ENCODE peak calls at places on chromosome 10, in eight cellular contexts. I, Y, J, K, B, E, O and T are unnamed samples.

GRCh38 chr10:113273877-113274829 is 278.7 kb upstream of the HABP2 start:
- DNase-seq in I (no peak), Y (no peak), J (no peak), K (no peak), B (no peak), E (no peak), O (no peak), T (no peak)

GRCh38 chr10:99595770-99596465 is 24.3 kb downstream of the SLC25A28 start:
- DNase-seq in I (no peak), Y (no peak), J (peak; percentile 13), K (no peak), B (no peak), E (no peak), O (no peak), T (no peak)

GRCh38 chr10:116864436-116864835 is 15.1 kb downstream of the ENO4 start:
- DNase-seq in I (no peak), Y (no peak), J (no peak), K (no peak), B (no peak), E (no peak), O (no peak), T (no peak)

GRCh38 chr10:43865275-43866135 is 216.8 kb upstream of the ZNF32 start:
- DNase-seq in I (no peak), Y (no peak), J (no peak), K (peak; percentile 59), B (no peak), E (no peak), O (no peak), T (no peak)

GRCh38 chr10:31075434-31075833 is 43.8 kb upstream of the ZNF438 start:
- DNase-seq in I (no peak), Y (no peak), J (no peak), K (no peak), B (no peak), E (no peak), O (no peak), T (no peak)

GRCh38 chr10:71747808-71748523 is 25.4 kb downstream of the VSIR start:
- DNase-seq in I (no peak), Y (no peak), J (no peak), K (no peak), B (peak; percentile 52), E (no peak), O (no peak), T (peak; percentile 96)

GRCh38 chr10:113775681-113776294 is 24.3 kb downstream of the PLEKHS1 start:
- DNase-seq in I (peak; percentile 25), Y (no peak), J (no peak), K (no peak), B (no peak), E (no peak), O (no peak), T (no peak)

GRCh38 chr10:86179961-86180360 is 186.6 kb downstream of the GRID1 start:
- DNase-seq in I (no peak), Y (no peak), J (no peak), K (no peak), B (no peak), E (no peak), O (no peak), T (no peak)

GRCh38 chr10:110600487-110601101 is 33.1 kb downstream of the SMC3 start:
- DNase-seq in I (peak; percentile 27), Y (peak; percentile 87), J (peak; percentile 27), K (peak; percentile 49), B (no peak), E (no peak), O (peak; percentile 13), T (peak; percentile 80)

GRCh38 chr10:133260895-133261725 is 15.6 kb downstream of the ADAM8 start:
- DNase-seq in I (peak; percentile 73), Y (no peak), J (no peak), K (peak; percentile 83), B (no peak), E (no peak), O (peak; percentile 68), T (peak; percentile 84)

GRCh38 chr10:51327432-51327831 is 253.1 kb downstream of the PRKG1 start:
- DNase-seq in I (no peak), Y (no peak), J (no peak), K (no peak), B (no peak), E (no peak), O (no peak), T (no peak)

GRCh38 chr10:969473-970150 is 18.6 kb upstream of the GTPBP4 start:
- DNase-seq in I (no peak), Y (no peak), J (no peak), K (no peak), B (no peak), E (no peak), O (no peak), T (no peak)

GRCh38 chr10:58588673-58589265 is 76.1 kb downstream of the BICC1 start:
- DNase-seq in I (no peak), Y (no peak), J (no peak), K (no peak), B (no peak), E (peak; percentile 69), O (peak; percentile 36), T (peak; percentile 37)

GRCh38 chr10:66925896-66926719 is at the start of gene LRRTM3:
- DNase-seq in I (peak; percentile 47), Y (peak; percentile 77), J (peak; percentile 49), K (peak; percentile 64), B (peak; percentile 20), E (peak; percentile 61), O (peak; percentile 16), T (peak; percentile 75)

GRCh38 chr10:100347568-100348195 is 649 bp downstream of the SCD start:
- DNase-seq in I (no peak), Y (no peak), J (no peak), K (peak; percentile 41), B (no peak), E (no peak), O (peak; percentile 40), T (peak; percentile 61)

GRCh38 chr10:73910764-73911552 is at the start of gene PLAU:
- DNase-seq in I (no peak), Y (no peak), J (no peak), K (peak; percentile 86), B (no peak), E (peak; percentile 74), O (peak; percentile 86), T (peak; percentile 87)

GRCh38 chr10:103723557-103723956 is 131.8 kb downstream of the SH3PXD2A start:
- DNase-seq in I (no peak), Y (no peak), J (no peak), K (no peak), B (no peak), E (no peak), O (no peak), T (no peak)

GRCh38 chr10:119541459-119542356 is 811 bp downstream of the RGS10 start:
- DNase-seq in I (no peak), Y (no peak), J (no peak), K (no peak), B (no peak), E (peak; percentile 32), O (peak; percentile 26), T (no peak)

GRCh38 chr10:6612371-6612770 is 32.3 kb upstream of the PRKCQ start:
- DNase-seq in I (no peak), Y (no peak), J (no peak), K (no peak), B (no peak), E (no peak), O (no peak), T (no peak)

GRCh38 chr10:3497581-3497980 is 287.4 kb downstream of the KLF6 start:
- DNase-seq in I (no peak), Y (no peak), J (no peak), K (no peak), B (no peak), E (no peak), O (no peak), T (no peak)

GRCh38 chr10:3502606-3503005 is 282.4 kb downstream of the KLF6 start:
- DNase-seq in I (no peak), Y (no peak), J (no peak), K (no peak), B (no peak), E (no peak), O (no peak), T (no peak)

GRCh38 chr10:3503299-3503698 is 281.7 kb downstream of the KLF6 start:
- DNase-seq in I (no peak), Y (no peak), J (no peak), K (no peak), B (no peak), E (no peak), O (no peak), T (no peak)

GRCh38 chr10:3499120-3499519 is 285.9 kb downstream of the KLF6 start:
- DNase-seq in I (no peak), Y (no peak), J (no peak), K (no peak), B (no peak), E (no peak), O (no peak), T (no peak)

GRCh38 chr10:3500408-3500856 is 284.6 kb downstream of the KLF6 start:
- DNase-seq in I (peak; percentile 88), Y (no peak), J (no peak), K (no peak), B (no peak), E (peak; percentile 54), O (no peak), T (no peak)
- TF ChIP-seq MAX in I (no peak), Y (no peak), J (no peak), K (no peak), B (no peak), E (no peak), O (no peak), T (no peak)

GRCh38 chr10:109282510-109282909 is 640.8 kb downstream of the XPNPEP1 start:
- DNase-seq in I (no peak), Y (no peak), J (no peak), K (no peak), B (no peak), E (no peak), O (no peak), T (no peak)
- TF ChIP-seq MAX in I (no peak), Y (no peak), J (no peak), K (no peak), B (no peak), E (no peak), O (no peak), T (no peak)

DNA sequence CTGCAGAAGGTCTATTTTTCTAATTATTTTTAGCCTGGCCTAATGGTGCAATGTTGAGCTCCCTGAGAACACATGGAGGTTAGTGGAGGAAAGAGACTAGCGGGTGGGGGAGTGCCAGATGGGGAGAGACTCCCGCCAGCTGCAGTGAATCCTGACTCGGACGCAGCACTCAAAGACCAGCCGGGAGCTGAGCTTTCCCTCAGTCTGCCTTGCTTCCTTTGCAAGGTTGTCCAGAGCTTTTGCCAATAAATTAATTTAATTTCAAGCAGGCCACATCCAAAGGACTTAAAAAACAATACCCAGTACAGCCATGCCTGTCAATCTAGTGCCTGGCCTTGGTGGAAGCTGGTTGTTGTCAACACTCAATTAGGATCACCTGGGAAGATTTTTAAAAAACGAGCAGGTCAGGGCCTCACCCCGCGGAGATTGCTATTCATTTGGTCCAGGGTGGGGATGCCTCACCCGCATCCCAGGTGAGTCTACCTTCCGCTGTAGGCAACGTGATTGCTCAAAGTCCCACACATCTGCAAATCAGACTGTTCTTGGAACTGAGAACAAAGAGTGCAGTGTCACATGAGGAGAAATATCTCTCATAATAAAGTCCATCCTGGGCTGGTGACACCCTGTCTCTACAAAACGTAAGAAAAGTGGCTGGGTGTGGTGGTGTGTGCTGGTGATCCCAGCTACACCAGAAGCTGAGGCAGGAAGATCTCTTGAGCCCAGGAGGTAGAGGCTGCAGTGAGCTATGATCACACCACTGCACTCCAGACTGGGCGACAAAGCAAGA is 4.0 kb downstream of the CLRN3 start:
- DNase-seq in I (no peak), Y (no peak), J (no peak), K (no peak), B (no peak), E (no peak), O (no peak), T (no peak)
- TF ChIP-seq MAX in I (no peak), Y (no peak), J (no peak), K (no peak), B (no peak), E (no peak), O (no peak), T (no peak)

GRCh38 chr10:131901181-131901829 is 497 bp downstream of the PPP2R2D start:
- DNase-seq in I (peak; percentile 28), Y (no peak), J (no peak), K (peak; percentile 71), B (no peak), E (peak; percentile 59), O (peak; percentile 21), T (peak; percentile 63)
- TF ChIP-seq MAX in I (no peak), Y (no peak), J (no peak), K (no peak), B (no peak), E (no peak), O (no peak), T (no peak)